ENCODE peak calls at places on chromosomes 4 and X, in seven cellular contexts. R is choroid plexus epithelial cell, H is cardiac muscle cell, C is RWPE1, Z is GM10248, P is IMR-90, K is cardiac fibroblast. L is an unnamed sample.

GRCh38 chr4:6445403-6446129 is 26.8 kb downstream of the PPP2R2C start:
- DNase-seq in Z (no peak), H (no peak), R (no peak), P (no peak), K (no peak), C (no peak), L (no peak)

GRCh38 chr4:46386570-46386969 is 3.4 kb downstream of the GABRA2 start:
- DNase-seq in P (no peak), C (peak), H (no peak), K (no peak), Z (no peak), R (peak), L (no peak)

GRCh38 chrX:78506248-78506647 is 152.9 kb downstream of the RTL3 start:
- DNase-seq in H (no peak), C (no peak), Z (no peak), P (no peak), R (no peak), K (no peak), L (no peak)

GRCh38 chr4:176052744-176053143 is 12.9 kb upstream of the WDR17 start:
- DNase-seq in Z (peak), K (no peak), C (no peak), H (no peak), P (no peak), R (no peak), L (no peak)

GRCh38 chr4:848307-848691 is 22.4 kb upstream of the CPLX1 start:
- DNase-seq in K (no peak), H (no peak), Z (no peak), C (no peak), R (no peak), P (no peak), L (no peak)

GRCh38 chrX:138191998-138192397 is 519.5 kb downstream of the FGF13 start:
- DNase-seq in P (peak), H (peak), Z (no peak), C (no peak), K (peak), R (peak), L (peak)

GRCh38 chr4:20506827-20507226 is 193.4 kb upstream of the PACRGL start:
- DNase-seq in P (peak), Z (no peak), R (peak), C (peak), K (peak), H (peak), L (no peak)

GRCh38 chrX:17405225-17405969 is 30.4 kb downstream of the NHS start:
- DNase-seq in R (no peak), P (peak), Z (no peak), H (no peak), C (peak), K (no peak), L (no peak)

GRCh38 chrX:145727476-145727875 is 90.2 kb upstream of the SLITRK2 start:
- DNase-seq in P (no peak), C (no peak), Z (no peak), H (no peak), K (no peak), R (peak), L (no peak)

GRCh38 chr4:76753814-76754213 is 144.1 kb downstream of the SOWAHB start:
- DNase-seq in Z (no peak), P (peak), R (peak), K (peak), H (peak), C (no peak), L (no peak)

GRCh38 chrX:85808217-85808616 is 239.1 kb downstream of the CHM start:
- DNase-seq in R (no peak), C (no peak), Z (no peak), H (no peak), P (no peak), K (no peak), L (no peak)

GRCh38 chr4:105978684-105979296 is 83.5 kb downstream of the NPNT start:
- DNase-seq in R (peak), C (no peak), K (peak), Z (no peak), H (peak), P (no peak), L (no peak)

GRCh38 chr4:152643153-152644035 is 36.4 kb downstream of the TMEM154 start:
- DNase-seq in P (no peak), Z (peak), H (peak), R (no peak), K (peak), C (no peak), L (no peak)

GRCh38 chrX:41333744-41333993 is 293 bp upstream of the DDX3X start:
- DNase-seq in R (peak), K (peak), C (peak), H (peak), P (peak), Z (peak), L (peak)

GRCh38 chrX:123084797-123085196 is 99.3 kb upstream of the GRIA3 start:
- DNase-seq in R (peak), C (no peak), Z (no peak), K (no peak), P (no peak), H (no peak), L (no peak)

GRCh38 chrX:20437678-20438077 is 171.0 kb upstream of the RPS6KA3 start:
- DNase-seq in C (no peak), R (peak), H (peak), Z (no peak), K (peak), P (no peak), L (no peak)

GRCh38 chr4:145266881-145267280 is 86.5 kb upstream of the OTUD4 start:
- DNase-seq in Z (no peak), R (no peak), H (no peak), C (no peak), P (no peak), K (no peak), L (no peak)

GRCh38 chr4:151866266-151866918 is 105.6 kb upstream of the GATB start:
- DNase-seq in Z (no peak), C (no peak), H (peak), P (no peak), K (peak), R (no peak), L (no peak)

GRCh38 chrX:2498781-2499302 is 1.9 kb downstream of the DHRSX start:
- DNase-seq in K (peak), Z (no peak), C (no peak), P (peak), R (peak), H (peak), L (no peak)

GRCh38 chrX:101176439-101176838 is 43.1 kb upstream of the DRP2 start:
- DNase-seq in P (no peak), H (no peak), Z (no peak), C (no peak), K (no peak), R (no peak), L (no peak)

GRCh38 chrX:346034-346813 is 27.6 kb upstream of the GTPBP6 start:
- DNase-seq in H (no peak), C (no peak), R (no peak), P (no peak), Z (no peak), K (no peak), L (no peak)

GRCh38 chrX:1584237-1585011 is 7.0 kb upstream of the AKAP17A start:
- DNase-seq in P (no peak), C (no peak), H (no peak), Z (no peak), K (no peak), R (no peak), L (no peak)

DNA sequence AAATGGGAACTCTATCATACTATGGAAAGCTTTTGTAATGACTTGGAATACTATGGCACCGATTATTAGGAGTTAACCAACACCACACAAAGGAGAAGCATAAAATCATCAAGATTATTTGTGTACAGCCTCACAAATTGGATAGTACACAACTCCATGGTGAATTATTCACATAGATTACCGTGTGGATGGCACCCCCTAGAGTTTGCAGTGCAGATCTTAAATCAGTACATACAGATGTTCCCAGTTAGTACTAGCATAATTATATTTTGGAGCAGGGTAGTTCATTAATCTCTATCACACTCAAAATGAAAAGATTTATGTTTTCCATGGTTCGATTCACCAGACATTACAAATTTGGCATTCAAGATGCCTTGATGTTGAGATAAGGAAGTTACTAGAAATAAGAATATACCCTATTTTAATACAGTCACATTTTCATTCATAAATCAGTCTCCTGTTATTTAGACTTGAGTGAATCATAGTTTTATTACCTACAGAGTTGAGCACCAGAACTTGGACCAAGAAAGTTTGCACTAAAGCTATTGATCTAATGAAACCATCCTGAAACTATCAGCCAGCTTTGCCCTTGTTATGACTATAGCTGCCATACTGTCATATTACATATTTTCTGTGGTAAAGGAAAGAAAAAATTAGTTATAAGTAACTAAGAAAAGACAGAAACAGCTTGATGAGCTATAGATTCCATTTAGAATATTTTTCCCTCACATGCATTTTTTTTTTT is 531.8 kb downstream of the GLUD2 start:
- DNase-seq in H (peak), Z (no peak), P (no peak), C (no peak), K (peak), R (peak), L (no peak)
- TF ChIP-seq CTCF in H (peak), Z (peak), P (no peak), C (peak), K (peak), R (peak), L (peak)

GRCh38 chr4:122930877-122931276 is 8.5 kb upstream of the NUDT6 start:
- DNase-seq in H (peak), C (peak), K (peak), P (peak), R (peak), Z (no peak), L (no peak)
- TF ChIP-seq CTCF in H (peak), C (peak), K (peak), P (peak), R (peak), Z (peak), L (peak)

GRCh38 chr4:32042486-32042885 is 1322.3 kb downstream of the PCDH7 start:
- DNase-seq in H (no peak), C (no peak), P (no peak), K (no peak), Z (no peak), R (peak), L (no peak)
- TF ChIP-seq CTCF in H (no peak), C (no peak), P (no peak), K (no peak), Z (no peak), R (peak), L (no peak)

GRCh38 chr4:38660838-38661237 is 3.2 kb upstream of the KLF3 start:
- DNase-seq in P (no peak), K (no peak), R (no peak), C (no peak), Z (no peak), H (no peak), L (no peak)

GRCh38 chr4:38656111-38656510 is 7.9 kb upstream of the KLF3 start:
- DNase-seq in Z (no peak), K (no peak), C (no peak), H (no peak), R (no peak), P (no peak), L (no peak)

GRCh38 chr4:38661371-38661770 is 2.6 kb upstream of the KLF3 start:
- DNase-seq in C (no peak), K (no peak), P (no peak), Z (no peak), R (no peak), H (no peak), L (no peak)

GRCh38 chr4:38663021-38663800 is 788 bp upstream of the KLF3 start:
- DNase-seq in C (no peak), P (no peak), H (peak), Z (peak), K (peak), R (no peak), L (peak)

GRCh38 chr4:38659346-38659745 is 4.7 kb upstream of the KLF3 start:
- DNase-seq in R (no peak), C (no peak), P (no peak), K (no peak), H (no peak), Z (no peak), L (no peak)
- TF ChIP-seq CTCF in R (no peak), C (no peak), P (no peak), K (no peak), H (no peak), Z (no peak), L (no peak)

DNA sequence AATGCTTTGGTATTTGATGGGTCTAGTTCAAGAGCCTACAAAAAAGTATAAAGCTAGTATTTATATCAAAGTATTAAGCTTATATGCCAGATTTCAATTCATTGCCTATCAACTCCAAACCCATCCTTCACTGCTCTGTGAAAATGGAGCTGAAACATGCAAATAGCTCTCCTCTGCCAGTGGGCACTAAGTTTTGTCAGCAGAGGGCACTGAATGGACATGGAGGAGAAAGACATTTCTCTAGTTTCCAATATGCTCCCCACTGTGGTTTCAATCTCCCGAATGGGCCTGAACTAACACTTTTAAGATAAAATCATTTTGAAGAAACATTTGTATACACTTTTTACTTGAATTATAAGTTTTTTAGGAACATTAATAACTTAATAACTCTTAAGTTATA is 12.4 kb downstream of the PPID start:
- DNase-seq in C (no peak), K (peak), Z (no peak), R (peak), H (peak), P (peak), L (no peak)
- TF ChIP-seq CTCF in C (peak), K (peak), Z (peak), R (peak), H (peak), P (peak), L (peak)

GRCh38 chr4:154686838-154687237 is 57.0 kb upstream of the LRAT start:
- DNase-seq in K (no peak), R (peak), H (no peak), P (no peak), Z (no peak), C (peak), L (no peak)
- TF ChIP-seq CTCF in K (no peak), R (peak), H (peak), P (peak), Z (no peak), C (peak), L (peak)

L was measured in progenitor cell of endocrine pancreas.